ENCODE peak calls at places on chromosomes 6 and 20, in ten cellular contexts. G is brain microvascular endothelial cell; P is stimulated activated naive CD8-positive, alpha-beta T cell treated with anti-CD3 and anti-CD28 coated beads, Interleukin-15, Interleukin-2, amounts not matched to agents 100 U/mL and 50 U/mL, for 24 hours; Q is left ventricle myocardium inferior; L is sciatic nerve; W is D341Med; D is CD4-positive, CD25-positive, alpha-beta regulatory T cell; J is T-helper 1 cell; K is astrocyte of the cerebellum; S is gastrocnemius medialis. H is an unnamed sample.

GRCh38 chr6:73774311-73774766 is 78.3 kb downstream of the CD109 start:
- DNase-seq in J (no peak), G (peak), L (no peak), Q (peak), D (no peak), K (peak), P (no peak), W (no peak), S (peak), H (no peak)

GRCh38 chr6:123715243-123715863 is 78.6 kb upstream of the TRDN start:
- DNase-seq in D (no peak), G (no peak), J (no peak), K (peak), S (no peak), L (no peak), W (peak), Q (no peak), P (no peak), H (no peak)

GRCh38 chr6:47650553-47651432 is 47.6 kb upstream of the ADGRF4 start:
- DNase-seq in D (no peak), G (no peak), K (no peak), L (no peak), S (no peak), J (no peak), P (no peak), W (no peak), Q (no peak), H (no peak)

GRCh38 chr20:21387528-21387927 is 9.8 kb downstream of the NKX2-4 start:
- DNase-seq in P (no peak), S (no peak), G (no peak), J (no peak), D (no peak), Q (no peak), L (no peak), K (no peak), W (no peak), H (no peak)

GRCh38 chr20:23125625-23126191 is 39.6 kb upstream of the CD93 start:
- DNase-seq in W (no peak), K (no peak), J (no peak), Q (peak), G (peak), S (peak), D (no peak), P (no peak), L (peak), H (no peak)

GRCh38 chr6:32825966-32826365 is 9.2 kb upstream of the HLA-DOB start:
- DNase-seq in Q (no peak), K (peak), L (no peak), W (no peak), D (no peak), G (peak), P (no peak), J (no peak), S (no peak), H (no peak)

GRCh38 chr6:169008641-169009040 is 245.0 kb downstream of the THBS2 start:
- DNase-seq in K (no peak), W (no peak), L (no peak), J (no peak), P (no peak), Q (no peak), D (no peak), G (no peak), S (no peak), H (no peak)

GRCh38 chr6:46983007-46983411 is 59.1 kb downstream of the ADGRF1 start:
- DNase-seq in D (no peak), J (no peak), Q (no peak), L (no peak), K (peak), W (no peak), P (no peak), S (no peak), G (no peak), H (no peak)

GRCh38 chr6:37209461-37210205 is 39.7 kb downstream of the PIM1 start:
- DNase-seq in G (no peak), S (no peak), Q (no peak), L (no peak), D (no peak), J (peak), K (no peak), W (no peak), P (peak), H (no peak)

GRCh38 chr6:13355043-13355945 is 27.0 kb upstream of the TBC1D7 start:
- DNase-seq in D (no peak), P (no peak), J (no peak), K (peak), S (no peak), W (no peak), L (no peak), G (peak), Q (no peak), H (no peak)

GRCh38 chr6:77038801-77039200 is 424.5 kb downstream of the HTR1B start:
- DNase-seq in Q (no peak), L (no peak), J (no peak), S (no peak), G (peak), K (no peak), D (no peak), P (no peak), W (no peak), H (no peak)

GRCh38 chr6:150813993-150814359 is 51.5 kb upstream of the MTHFD1L start:
- DNase-seq in W (no peak), K (peak), D (no peak), Q (no peak), S (no peak), G (no peak), L (no peak), J (no peak), P (no peak), H (no peak)

GRCh38 chr6:139115980-139116758 is 18.7 kb upstream of the HECA start:
- DNase-seq in K (no peak), P (no peak), D (no peak), L (no peak), G (no peak), W (no peak), S (no peak), J (no peak), Q (no peak), H (no peak)

GRCh38 chr6:74735304-74735703 is 470.5 kb downstream of the COL12A1 start:
- DNase-seq in D (no peak), P (no peak), J (no peak), L (no peak), G (peak), S (peak), W (no peak), Q (no peak), K (peak), H (no peak)

GRCh38 chr20:2699775-2700413 is 7.3 kb downstream of the EBF4 start:
- DNase-seq in S (no peak), D (no peak), K (no peak), G (no peak), P (no peak), Q (no peak), L (no peak), J (no peak), W (no peak), H (no peak)

GRCh38 chr6:17831135-17831534 is 124.4 kb upstream of the NUP153 start:
- DNase-seq in L (no peak), P (no peak), D (no peak), S (no peak), W (no peak), K (peak), J (no peak), G (peak), Q (no peak), H (no peak)

GRCh38 chr20:13139459-13140150 is 81.5 kb upstream of the ISM1 start:
- DNase-seq in G (no peak), D (no peak), J (no peak), L (no peak), W (no peak), P (no peak), K (no peak), S (no peak), Q (no peak), H (no peak)

GRCh38 chr20:63064745-63065711 is 58.3 kb upstream of the BHLHE23 start:
- DNase-seq in J (no peak), S (peak), K (no peak), P (no peak), D (no peak), G (no peak), Q (peak), L (peak), W (peak), H (peak)

GRCh38 chr6:134822920-134823430 is 126.9 kb downstream of the ALDH8A1 start:
- DNase-seq in L (no peak), J (peak), D (peak), S (peak), P (peak), Q (peak), G (peak), K (peak), W (peak), H (peak)

GRCh38 chr6:45710304-45710821 is 305.3 kb downstream of the CLIC5 start:
- DNase-seq in W (no peak), S (no peak), D (peak), Q (no peak), L (no peak), K (no peak), P (peak), J (no peak), G (no peak), H (no peak)

GRCh38 chr20:60206259-60206658 is 248.0 kb downstream of the CDH26 start:
- DNase-seq in L (no peak), S (no peak), W (peak), Q (no peak), J (no peak), D (no peak), P (no peak), K (peak), G (peak), H (peak)

GRCh38 chr6:105263685-105264298 is 84.0 kb upstream of the POPDC3 start:
- DNase-seq in G (no peak), S (no peak), K (no peak), W (no peak), Q (no peak), L (no peak), P (peak), D (no peak), J (no peak), H (no peak)

GRCh38 chr20:31934968-31935764 is 16.7 kb downstream of the PDRG1 start:
- DNase-seq in Q (no peak), P (no peak), K (no peak), G (no peak), W (peak), D (no peak), J (no peak), L (no peak), S (no peak), H (peak)

GRCh38 chr6:36563237-36563927 is 16.1 kb upstream of the STK38 start:
- DNase-seq in D (no peak), P (no peak), J (no peak), L (peak), Q (no peak), K (no peak), W (peak), S (no peak), G (no peak), H (no peak)

GRCh38 chr20:50251992-50252491 is 61.4 kb downstream of the CEBPB start:
- DNase-seq in J (no peak), L (no peak), P (no peak), D (no peak), G (peak), Q (no peak), S (no peak), K (no peak), W (no peak), H (no peak)

GRCh38 chr6:71309666-71310065 is 21.1 kb downstream of the OGFRL1 start:
- DNase-seq in J (no peak), D (no peak), K (no peak), W (peak), L (no peak), Q (no peak), S (no peak), G (no peak), P (no peak), H (no peak)

GRCh38 chr6:48777411-48777810 is 666.4 kb upstream of the PTCHD4 start:
- DNase-seq in W (no peak), G (no peak), S (no peak), K (no peak), D (no peak), Q (no peak), P (no peak), J (no peak), L (no peak), H (no peak)

GRCh38 chr6:34658605-34659218 is 37.9 kb downstream of the ILRUN start:
- DNase-seq in L (no peak), P (no peak), G (no peak), K (no peak), D (no peak), Q (no peak), S (peak), W (no peak), J (no peak), H (no peak)

GRCh38 chr20:53609501-53610445 is 16.1 kb upstream of the ZNF217 start:
- DNase-seq in W (no peak), L (no peak), G (no peak), J (peak), S (no peak), Q (peak), D (peak), K (no peak), P (peak), H (peak)

GRCh38 chr20:58713801-58714339 is 21.3 kb downstream of the NPEPL1 start:
- DNase-seq in K (no peak), P (peak), G (no peak), L (peak), Q (peak), S (no peak), D (no peak), J (peak), W (no peak), H (no peak)

GRCh38 chr6:74166849-74167248 is 470.8 kb downstream of the CD109 start:
- DNase-seq in J (no peak), Q (no peak), S (no peak), P (no peak), W (no peak), D (no peak), K (no peak), L (no peak), G (no peak), H (no peak)

GRCh38 chr6:5333653-5334052 is 72.3 kb downstream of the FARS2 start:
- DNase-seq in P (no peak), W (no peak), K (peak), Q (no peak), S (no peak), D (no peak), J (no peak), G (no peak), L (no peak), H (no peak)

GRCh38 chr6:144400321-144400720 is 115.2 kb downstream of the UTRN start:
- DNase-seq in W (no peak), J (no peak), D (no peak), S (no peak), K (no peak), P (no peak), Q (no peak), G (no peak), L (no peak), H (no peak)

GRCh38 chr6:40848868-40849524 is 190.0 kb downstream of the UNC5CL start:
- DNase-seq in D (no peak), J (no peak), L (no peak), S (no peak), K (no peak), Q (no peak), G (no peak), W (no peak), P (no peak), H (no peak)

GRCh38 chr6:42313941-42314570 is 96.4 kb upstream of the MRPS10 start:
- DNase-seq in P (no peak), Q (no peak), D (no peak), L (no peak), K (no peak), S (no peak), J (no peak), G (peak), W (no peak), H (no peak)

GRCh38 chr6:165701564-165702354 is 38.7 kb upstream of the PDE10A start:
- DNase-seq in Q (no peak), D (no peak), P (no peak), L (no peak), J (no peak), K (no peak), W (no peak), G (no peak), S (no peak), H (no peak)

H was measured in glutamatergic neuron.